ENCODE peak calls at places on chromosomes 4 and X, in six cellular contexts. K, Q, I, T, Z and S are unnamed samples.

GRCh38 chr4:151340751-151341385 is 15.5 kb upstream of the SH3D19 start:
- DNase-seq in Z (no peak), K (no peak), T (no peak), Q (no peak), I (no peak), S (no peak)

GRCh38 chr4:128225148-128225547 is 62.5 kb downstream of the PGRMC2 start:
- DNase-seq in Q (no peak), K (peak), I (peak), T (no peak), Z (no peak), S (no peak)

GRCh38 chr4:139851133-139851532 is 185.5 kb downstream of the MGST2 start:
- DNase-seq in K (no peak), I (no peak), Q (no peak), Z (no peak), T (no peak), S (no peak)

GRCh38 chrX:16160729-16161128 is 6.6 kb upstream of the MAGEB17 start:
- DNase-seq in T (no peak), I (no peak), Z (no peak), K (peak), Q (no peak), S (no peak)

GRCh38 chr4:98639523-98639922 is 18.9 kb downstream of the TSPAN5 start:
- DNase-seq in I (no peak), T (no peak), Q (no peak), Z (no peak), K (no peak), S (no peak)

GRCh38 chrX:107683124-107683895 is 55.0 kb downstream of the PRPS1 start:
- DNase-seq in I (no peak), K (peak), Z (no peak), T (no peak), Q (no peak), S (no peak)

GRCh38 chrX:47285762-47286320 is 53.0 kb downstream of the USP11 start:
- DNase-seq in K (peak), T (no peak), I (no peak), Q (no peak), Z (no peak), S (no peak)

GRCh38 chr4:98963538-98964433 is 31.7 kb upstream of the METAP1 start:
- DNase-seq in Z (no peak), I (no peak), Q (no peak), T (no peak), K (peak), S (no peak)

GRCh38 chr4:1693131-1693896 is 9.2 kb upstream of the FAM53A start:
- DNase-seq in Q (peak), I (peak), T (peak), K (peak), Z (peak), S (no peak)

GRCh38 chrX:9688833-9689232 is 76.8 kb downstream of the GPR143 start:
- DNase-seq in Z (no peak), I (no peak), K (no peak), Q (no peak), T (no peak), S (no peak)

GRCh38 chr4:7861440-7861881 is 78.2 kb downstream of the AFAP1 start:
- DNase-seq in I (no peak), Q (no peak), K (peak), T (no peak), Z (no peak), S (no peak)

GRCh38 chr4:186472948-186473347 is 82.4 kb downstream of the MTNR1A start:
- DNase-seq in Z (peak), T (no peak), K (peak), I (peak), Q (no peak), S (no peak)

GRCh38 chr4:148161601-148162000 is 280.6 kb downstream of the NR3C2 start:
- DNase-seq in I (no peak), T (no peak), K (no peak), Q (no peak), Z (no peak), S (no peak)

GRCh38 chr4:88341227-88342192 is 37.1 kb upstream of the HERC6 start:
- DNase-seq in K (peak), I (no peak), T (no peak), Z (peak), Q (no peak), S (peak)

GRCh38 chr4:8747896-8748575 is 123.6 kb downstream of the HMX1 start:
- DNase-seq in Z (no peak), I (no peak), Q (no peak), T (no peak), K (no peak), S (no peak)